ENCODE peak calls at places on chromosomes 2 and 18, in seven cellular contexts. L is GM12865, X is HCT116, N is omental fat pad, K is mammary epithelial cell, S is mesothelial cell of epicardium, Z is fibroblast of mammary gland. V is an unnamed sample.

GRCh38 chr18:37476182-37476581 is 89.4 kb downstream of the CELF4 start:
- DNase-seq in L (peak; percentile 48), X (peak; percentile 31), N (no peak), K (peak; percentile 9), S (peak; percentile 36), Z (peak; percentile 17), V (peak; percentile 67)

GRCh38 chr2:20999906-21000645 is 43.8 kb downstream of the APOB start:
- DNase-seq in L (no peak), X (no peak), N (no peak), K (no peak), S (no peak), Z (no peak), V (no peak)

GRCh38 chr2:38113999-38114708 is 38.2 kb upstream of the CYP1B1 start:
- DNase-seq in L (no peak), X (no peak), N (no peak), K (no peak), S (no peak), Z (peak; percentile 77), V (no peak)

GRCh38 chr2:151796774-151797173 is 31.4 kb downstream of the ARL5A start:
- DNase-seq in L (no peak), X (no peak), N (no peak), K (no peak), S (no peak), Z (no peak), V (no peak)

GRCh38 chr2:135962401-135963138 is 22.9 kb downstream of the DARS1 start:
- DNase-seq in L (no peak), X (no peak), N (no peak), K (no peak), S (no peak), Z (no peak), V (no peak)

GRCh38 chr2:239337122-239337876 is 63.5 kb downstream of the HDAC4 start:
- DNase-seq in L (no peak), X (no peak), N (no peak), K (no peak), S (no peak), Z (no peak), V (no peak)

GRCh38 chr2:40448476-40449079 is 3.3 kb downstream of the SLC8A1 start:
- DNase-seq in L (peak; percentile 32), X (peak; percentile 10), N (no peak), K (peak; percentile 21), S (no peak), Z (peak; percentile 59), V (peak; percentile 16)

GRCh38 chr2:68762665-68763064 is 28.1 kb downstream of the ARHGAP25 start:
- DNase-seq in L (peak; percentile 59), X (no peak), N (no peak), K (no peak), S (no peak), Z (no peak), V (no peak)

GRCh38 chr2:96247009-96247408 is 18.8 kb downstream of the TMEM127 start:
- DNase-seq in L (no peak), X (no peak), N (no peak), K (no peak), S (no peak), Z (no peak), V (no peak)

GRCh38 chr2:11988691-11989465 is 242.4 kb downstream of the LPIN1 start:
- DNase-seq in L (no peak), X (no peak), N (no peak), K (no peak), S (no peak), Z (no peak), V (no peak)

GRCh38 chr2:231707625-231708049 is 688 bp upstream of the PTMA start:
- DNase-seq in L (peak; percentile 63), X (peak; percentile 36), N (peak; percentile 34), K (peak; percentile 55), S (no peak), Z (peak; percentile 43), V (no peak)

GRCh38 chr2:121173112-121173511 is 111.9 kb downstream of the TFCP2L1 start:
- DNase-seq in L (no peak), X (no peak), N (no peak), K (peak; percentile 99), S (no peak), Z (peak; percentile 2), V (no peak)

GRCh38 chr2:161199885-161200284 is 39.7 kb downstream of the TANK start:
- DNase-seq in L (peak; percentile 53), X (no peak), N (no peak), K (no peak), S (no peak), Z (no peak), V (peak; percentile 6)

GRCh38 chr2:181178823-181179412 is 198.5 kb downstream of the UBE2E3 start:
- DNase-seq in L (peak; percentile 57), X (peak; percentile 27), N (no peak), K (no peak), S (no peak), Z (no peak), V (no peak)

GRCh38 chr18:11322716-11323115 is 173.3 kb upstream of the PIEZO2 start:
- DNase-seq in L (peak; percentile 9), X (no peak), N (no peak), K (no peak), S (no peak), Z (no peak), V (no peak)
- TF ChIP-seq CTCF in L (no peak), X (no peak), N (no peak), K (no peak), S (no peak), Z (no peak), V (no peak)

GRCh38 chr2:75204833-75205232 is 5.5 kb upstream of the TACR1 start:
- DNase-seq in L (no peak), X (no peak), N (no peak), K (no peak), S (no peak), Z (no peak), V (no peak)
- TF ChIP-seq CTCF in L (no peak), X (no peak), N (no peak), K (no peak), S (no peak), Z (no peak), V (no peak)

DNA sequence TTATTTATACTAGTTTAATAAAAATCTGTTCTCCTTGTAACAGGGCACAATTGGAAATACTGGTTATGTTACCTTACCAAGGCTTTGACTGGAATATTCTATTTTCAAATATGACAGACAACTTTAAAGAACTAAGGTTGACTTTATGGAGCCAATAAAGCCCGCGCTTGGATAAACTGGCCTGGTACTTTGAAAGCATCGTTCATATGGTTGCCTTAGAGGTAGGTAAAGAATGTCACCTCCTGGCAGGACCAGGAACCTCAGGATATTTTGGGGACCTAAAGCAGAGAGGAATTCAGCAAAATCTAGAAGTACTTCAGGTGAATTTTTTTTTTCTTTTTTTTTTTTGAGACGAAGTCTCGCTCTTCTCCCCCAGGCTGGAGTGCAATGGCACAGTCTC is 71.2 kb upstream of the CREB1 start:
- DNase-seq in L (no peak), X (no peak), N (no peak), K (no peak), S (no peak), Z (no peak), V (no peak)
- TF ChIP-seq CTCF in L (no peak), X (no peak), N (no peak), K (peak; percentile 18), S (no peak), Z (no peak), V (no peak)

DNA sequence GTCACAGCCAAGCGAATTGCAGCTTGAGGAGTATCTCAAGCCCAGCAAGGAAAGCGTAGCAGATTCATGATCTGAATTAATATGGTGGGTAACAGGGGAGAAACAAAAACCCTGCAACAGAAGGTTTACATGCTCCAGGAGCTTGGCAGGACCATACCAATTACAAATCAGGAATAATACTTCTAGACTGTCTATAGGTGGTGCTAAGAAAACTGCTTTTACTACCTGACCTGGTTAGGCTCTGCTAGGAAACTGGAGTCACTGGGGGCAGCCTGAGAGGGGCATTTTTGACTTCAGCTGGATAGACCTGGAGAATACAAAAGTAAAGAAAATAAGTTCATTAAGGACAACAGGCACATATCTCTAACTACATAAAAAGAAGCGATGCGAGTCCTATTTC is 24.6 kb upstream of the SPOPL start:
- DNase-seq in L (no peak), X (no peak), N (no peak), K (no peak), S (no peak), Z (no peak), V (no peak)
- TF ChIP-seq CTCF in L (no peak), X (peak; percentile 4), N (no peak), K (peak; percentile 15), S (no peak), Z (no peak), V (no peak)

DNA sequence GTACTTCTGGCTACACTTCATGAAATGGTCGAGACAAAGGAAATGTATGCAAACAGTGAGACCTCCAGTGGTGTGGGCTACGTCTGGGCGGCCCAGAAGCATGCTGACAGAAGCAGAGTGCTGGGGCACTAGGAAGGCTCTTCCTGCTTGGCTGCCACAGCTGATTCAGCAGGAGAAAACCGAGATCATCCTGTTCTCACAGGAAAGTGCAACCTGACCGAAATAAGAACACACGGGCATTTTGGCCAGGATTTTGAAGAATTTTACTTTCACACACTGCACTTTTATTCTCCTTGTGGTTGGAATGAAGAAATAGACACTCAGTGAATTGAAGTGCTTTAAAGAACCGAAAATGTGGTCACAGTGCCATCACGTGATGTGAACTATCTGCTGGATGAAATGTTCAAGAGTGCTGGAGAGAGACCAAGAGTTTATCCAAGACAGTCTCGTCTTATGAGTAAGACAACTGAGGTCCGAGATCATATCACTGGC is 149.5 kb downstream of the CCBE1 start:
- DNase-seq in L (peak; percentile 8), X (no peak), N (no peak), K (peak; percentile 65), S (no peak), Z (peak; percentile 93), V (no peak)
- TF ChIP-seq CTCF in L (no peak), X (no peak), N (no peak), K (peak; percentile 19), S (no peak), Z (peak; percentile 32), V (no peak)

V was measured in GM13976.